ENCODE peak calls at places on chromosomes 16 and 17, in six cellular contexts. U, X, Q, G, I and V are unnamed samples.

GRCh38 chr16:67806428-67807147 is at the start of the genes RANBP10 and TSNAXIP1:
- DNase-seq in U (peak; percentile 98), X (peak; percentile 94), Q (peak; percentile 97), G (peak; percentile 97), I (peak; percentile 99), V (peak; percentile 92)

GRCh38 chr16:52501746-52502145 is 45.2 kb downstream of the TOX3 start:
- DNase-seq in U (no peak), X (no peak), Q (no peak), G (no peak), I (no peak), V (no peak)

GRCh38 chr17:2171725-2172446 is 117.0 kb downstream of the HIC1 start:
- DNase-seq in U (peak; percentile 84), X (no peak), Q (peak; percentile 79), G (no peak), I (no peak), V (no peak)

GRCh38 chr16:2749936-2750335 is 2.5 kb upstream of the SRRM2 start:
- DNase-seq in U (no peak), X (no peak), Q (no peak), G (no peak), I (no peak), V (no peak)

GRCh38 chr17:4997302-4998026 is at the start of the genes INCA1 and KIF1C:
- DNase-seq in U (peak; percentile 93), X (peak; percentile 95), Q (peak; percentile 95), G (peak; percentile 64), I (peak; percentile 91), V (peak; percentile 88)

GRCh38 chr16:57483725-57484514 is 2.4 kb downstream of the DOK4 start:
- DNase-seq in U (peak; percentile 43), X (no peak), Q (no peak), G (no peak), I (no peak), V (no peak)

GRCh38 chr17:75764711-75765421 is at the start of gene GALK1:
- DNase-seq in U (peak; percentile 59), X (peak; percentile 71), Q (peak; percentile 71), G (no peak), I (peak; percentile 81), V (peak; percentile 68)

GRCh38 chr17:82424863-82425159 is 6.4 kb upstream of the OGFOD3 start:
- DNase-seq in U (no peak), X (no peak), Q (no peak), G (no peak), I (no peak), V (no peak)

GRCh38 chr16:71859751-71860521 is 14.2 kb downstream of the ATXN1L start:
- DNase-seq in U (no peak), X (no peak), Q (no peak), G (no peak), I (no peak), V (no peak)

GRCh38 chr17:39872700-39873099 is 4.7 kb downstream of the ZPBP2 start:
- DNase-seq in U (no peak), X (no peak), Q (no peak), G (no peak), I (no peak), V (no peak)

GRCh38 chr16:79532785-79533184 is 67.8 kb downstream of the MAF start:
- DNase-seq in U (no peak), X (no peak), Q (no peak), G (no peak), I (no peak), V (no peak)

DNA sequence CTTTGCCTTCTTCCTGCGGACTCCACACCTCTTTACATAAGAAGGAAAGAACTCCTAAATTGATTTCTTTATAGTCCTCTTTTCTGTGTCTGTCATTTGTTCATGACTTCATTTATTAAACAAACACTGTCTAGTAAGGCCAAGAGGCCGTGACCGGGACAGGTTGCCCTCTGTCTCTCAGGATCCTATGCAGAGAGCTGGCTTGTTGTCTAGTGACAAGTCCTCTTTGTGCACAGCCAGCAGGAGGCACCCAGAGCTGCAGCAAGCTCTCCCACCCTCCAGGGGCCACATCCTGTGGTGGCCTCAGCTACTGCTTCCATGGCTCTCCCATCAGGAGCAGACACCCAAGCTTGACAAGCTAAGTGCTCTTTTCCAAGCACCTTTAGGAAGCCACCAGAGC is 50.6 kb downstream of the PLD6 start:
- DNase-seq in U (no peak), X (no peak), Q (no peak), G (no peak), I (peak; percentile 65), V (no peak)
- H3K9me3 ChIP-seq in U (no peaks in the 10 kb centered on the region), X (no peaks in the 10 kb centered on the region), Q (no peaks in the 10 kb centered on the region), G (no peaks in the 10 kb centered on the region), I (no peaks in the 10 kb centered on the region), V (no peaks in the 10 kb centered on the region)

GRCh38 chr16:30904114-30904780 is 7.8 kb downstream of the CTF1 start:
- DNase-seq in U (no peak), X (no peak), Q (no peak), G (no peak), I (no peak), V (no peak)

GRCh38 chr16:30903596-30903995 is 7.2 kb downstream of the CTF1 start:
- DNase-seq in U (no peak), X (no peak), Q (no peak), G (no peak), I (peak; percentile 55), V (no peak)

GRCh38 chr16:30910427-30911029 is 12.8 kb upstream of the FBXL19 start:
- DNase-seq in U (no peak), X (no peak), Q (no peak), G (no peak), I (no peak), V (no peak)

GRCh38 chr16:30903002-30903401 is 6.6 kb downstream of the CTF1 start:
- DNase-seq in U (no peak), X (no peak), Q (no peak), G (no peak), I (peak; percentile 70), V (no peak)

DNA sequence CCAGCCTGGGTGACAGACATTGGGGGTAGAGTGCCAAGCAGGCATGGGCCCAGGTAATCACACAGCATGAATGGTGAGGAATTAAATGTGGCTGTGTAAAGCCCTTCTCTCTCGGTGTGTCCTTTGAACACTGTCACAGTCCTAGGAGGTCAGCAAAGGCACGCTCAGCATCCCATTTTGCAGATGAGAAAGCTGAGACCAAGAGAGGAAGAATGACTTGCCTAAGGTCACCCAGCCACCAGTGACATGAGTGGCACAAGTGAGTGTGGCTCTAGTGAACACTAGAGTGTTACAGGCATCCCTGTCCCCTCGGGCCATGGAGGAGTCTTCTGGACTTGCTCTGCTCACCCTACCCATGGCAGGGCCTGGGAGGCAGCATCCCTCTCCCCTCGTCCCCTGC is 10.7 kb downstream of the CTF1 start:
- DNase-seq in U (no peak), X (no peak), Q (no peak), G (no peak), I (no peak), V (no peak)
- H3K9me3 ChIP-seq in U (no peaks in the 10 kb centered on the region), X (no peaks in the 10 kb centered on the region), Q (no peaks in the 10 kb centered on the region), G (no peaks in the 10 kb centered on the region), I (no peaks in the 10 kb centered on the region), V (no peaks in the 10 kb centered on the region)

GRCh38 chr16:89994389-89994720 is 24.9 kb downstream of the DBNDD1 start:
- DNase-seq in U (no peak), X (no peak), Q (no peak), G (no peak), I (no peak), V (no peak)
- H3K9me3 ChIP-seq in U (no peaks in the 10 kb centered on the region), X (no peaks in the 10 kb centered on the region), Q (no peaks in the 10 kb centered on the region), G (peaks cover 21% of the 10 kb centered on the region), I (no peaks in the 10 kb centered on the region), V (peaks cover 3% of the 10 kb centered on the region)

DNA sequence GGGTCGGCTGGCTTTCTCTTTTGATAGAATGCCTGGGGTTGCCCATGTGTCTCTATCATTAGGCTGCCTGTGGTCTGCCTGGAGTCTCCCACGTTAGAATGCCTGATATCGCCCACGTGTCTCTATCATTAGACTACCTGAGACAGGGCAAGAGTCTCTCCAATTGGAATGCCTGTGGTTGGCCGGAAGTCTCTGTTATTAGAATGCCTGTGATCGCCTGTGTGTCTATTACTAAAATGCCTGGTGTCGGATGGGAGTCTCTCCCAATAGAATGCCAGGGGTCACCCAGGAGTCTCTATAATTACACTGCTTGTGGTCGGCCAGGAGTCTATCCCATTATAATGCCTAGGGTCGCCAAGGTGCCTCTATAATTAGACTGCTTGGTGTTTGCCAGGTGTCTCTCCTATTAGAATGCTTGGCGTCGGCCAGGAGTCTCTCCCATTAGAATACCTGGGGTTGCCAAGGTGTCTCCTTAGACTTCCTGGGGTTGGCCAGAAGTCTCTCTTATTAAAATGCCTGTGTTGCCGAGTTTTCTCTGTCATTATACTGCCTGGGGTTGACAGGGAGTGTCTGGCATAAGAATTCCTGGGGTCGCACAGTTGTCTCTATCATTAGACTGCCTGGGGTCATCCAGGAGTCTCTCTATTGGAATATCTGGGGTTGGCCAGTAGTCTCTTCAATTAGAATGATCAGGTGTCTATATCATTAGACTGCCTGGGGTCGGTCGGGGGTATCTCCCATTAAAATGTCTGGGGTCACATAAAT is 2272.8 kb downstream of the TP53TG3F start:
- DNase-seq in U (no peak), X (no peak), Q (no peak), G (no peak), I (no peak), V (no peak)
- H3K9me3 ChIP-seq in U (no peaks in the 10 kb centered on the region), X (no peaks in the 10 kb centered on the region), Q (no peaks in the 10 kb centered on the region), G (peaks cover 96% of the 10 kb centered on the region), I (peaks cover 4% of the 10 kb centered on the region), V (no peaks in the 10 kb centered on the region)